ENCODE peak calls at places on chromosomes 13 and 19, in seven cellular contexts. One of them, this sample, is unnamed.
A peak's percentile ranks its signal among the peaks of the same experiment; 100 is the strongest.

GRCh38 chr19:1171755-1172352 is 2.2 kb downstream of the SBNO2 start:
- DNase-seq in breast epithelium: no peak
- DNase-seq in HL-60: no peak
- DNase-seq in cardiac fibroblast: peak; percentile 37
- DNase-seq in adrenal gland: no peak
- DNase-seq in brain microvascular endothelial cell: no peak
- DNase-seq in fibroblast of the aortic adventitia: peak; percentile 33
- DNase-seq in this sample: no peak

GRCh38 chr19:33686687-33687541 is 65.2 kb downstream of the CHST8 start:
- DNase-seq in adrenal gland: no peak
- DNase-seq in brain microvascular endothelial cell: no peak
- DNase-seq in HL-60: no peak
- DNase-seq in fibroblast of the aortic adventitia: no peak
- DNase-seq in cardiac fibroblast: no peak
- DNase-seq in breast epithelium: peak; percentile 40
- DNase-seq in this sample: no peak

GRCh38 chr19:6677924-6678689 is 8.1 kb upstream of the TNFSF14 start:
- DNase-seq in fibroblast of the aortic adventitia: no peak
- DNase-seq in HL-60: no peak
- DNase-seq in brain microvascular endothelial cell: no peak
- DNase-seq in cardiac fibroblast: peak; percentile 48
- DNase-seq in breast epithelium: no peak
- DNase-seq in adrenal gland: peak; percentile 35
- DNase-seq in this sample: no peak

GRCh38 chr19:35000647-35001501 is 751 bp downstream of the GRAMD1A start:
- DNase-seq in cardiac fibroblast: peak; percentile 52
- DNase-seq in adrenal gland: peak; percentile 52
- DNase-seq in brain microvascular endothelial cell: peak; percentile 31
- DNase-seq in fibroblast of the aortic adventitia: peak; percentile 41
- DNase-seq in breast epithelium: no peak
- DNase-seq in HL-60: peak; percentile 54
- DNase-seq in this sample: no peak

GRCh38 chr19:45307361-45307760 is 15.3 kb downstream of the CKM start:
- DNase-seq in breast epithelium: no peak
- DNase-seq in brain microvascular endothelial cell: no peak
- DNase-seq in fibroblast of the aortic adventitia: no peak
- DNase-seq in HL-60: no peak
- DNase-seq in cardiac fibroblast: no peak
- DNase-seq in adrenal gland: no peak
- DNase-seq in this sample: no peak

GRCh38 chr13:44259045-44260042 is 114.3 kb upstream of the SERP2 start:
- DNase-seq in cardiac fibroblast: peak; percentile 65
- DNase-seq in breast epithelium: no peak
- DNase-seq in fibroblast of the aortic adventitia: peak; percentile 34
- DNase-seq in adrenal gland: no peak
- DNase-seq in brain microvascular endothelial cell: peak; percentile 89
- DNase-seq in HL-60: peak; percentile 95
- DNase-seq in this sample: no peak

GRCh38 chr19:52923782-52924593 is 760 bp upstream of the ZNF888 start:
- DNase-seq in breast epithelium: no peak
- DNase-seq in HL-60: peak; percentile 78
- DNase-seq in brain microvascular endothelial cell: peak; percentile 6
- DNase-seq in adrenal gland: peak; percentile 25
- DNase-seq in fibroblast of the aortic adventitia: peak; percentile 70
- DNase-seq in cardiac fibroblast: peak; percentile 14
- DNase-seq in this sample: no peak

GRCh38 chr13:95217920-95218830 is 83.1 kb downstream of the ABCC4 start:
- DNase-seq in cardiac fibroblast: no peak
- DNase-seq in HL-60: no peak
- DNase-seq in brain microvascular endothelial cell: no peak
- DNase-seq in fibroblast of the aortic adventitia: no peak
- DNase-seq in breast epithelium: no peak
- DNase-seq in adrenal gland: no peak
- DNase-seq in this sample: no peak

GRCh38 chr13:68369739-68370138 is 1139.6 kb upstream of the PCDH9 start:
- DNase-seq in breast epithelium: no peak
- DNase-seq in HL-60: no peak
- DNase-seq in cardiac fibroblast: no peak
- DNase-seq in fibroblast of the aortic adventitia: no peak
- DNase-seq in brain microvascular endothelial cell: peak; percentile 0
- DNase-seq in adrenal gland: no peak
- DNase-seq in this sample: no peak

GRCh38 chr13:30071890-30072817 is 221.7 kb upstream of the UBL3 start:
- DNase-seq in brain microvascular endothelial cell: no peak
- DNase-seq in adrenal gland: no peak
- DNase-seq in cardiac fibroblast: no peak
- DNase-seq in HL-60: no peak
- DNase-seq in fibroblast of the aortic adventitia: no peak
- DNase-seq in breast epithelium: no peak
- DNase-seq in this sample: no peak

GRCh38 chr13:91312324-91312723 is 35.2 kb upstream of the MIR17HG start:
- DNase-seq in cardiac fibroblast: no peak
- DNase-seq in breast epithelium: no peak
- DNase-seq in HL-60: no peak
- DNase-seq in fibroblast of the aortic adventitia: no peak
- DNase-seq in brain microvascular endothelial cell: no peak
- DNase-seq in adrenal gland: no peak
- DNase-seq in this sample: no peak

GRCh38 chr19:17648786-17649185 is 39.4 kb downstream of the UNC13A start:
- DNase-seq in breast epithelium: no peak
- DNase-seq in cardiac fibroblast: no peak
- DNase-seq in fibroblast of the aortic adventitia: no peak
- DNase-seq in brain microvascular endothelial cell: no peak
- DNase-seq in HL-60: no peak
- DNase-seq in adrenal gland: no peak
- DNase-seq in this sample: no peak

GRCh38 chr13:23467048-23467931 is 33.8 kb upstream of the SACS start:
- DNase-seq in adrenal gland: peak; percentile 17
- DNase-seq in breast epithelium: no peak
- DNase-seq in fibroblast of the aortic adventitia: no peak
- DNase-seq in HL-60: no peak
- DNase-seq in cardiac fibroblast: no peak
- DNase-seq in brain microvascular endothelial cell: no peak
- DNase-seq in this sample: no peak

GRCh38 chr13:106566682-106567420 is 1.1 kb downstream of the ARGLU1 start:
- DNase-seq in HL-60: peak; percentile 79
- DNase-seq in fibroblast of the aortic adventitia: peak; percentile 52
- DNase-seq in brain microvascular endothelial cell: peak; percentile 35
- DNase-seq in adrenal gland: peak; percentile 57
- DNase-seq in breast epithelium: no peak
- DNase-seq in cardiac fibroblast: peak; percentile 66
- DNase-seq in this sample: no peak

GRCh38 chr19:6032381-6032780 is 54.4 kb upstream of the RANBP3 start:
- DNase-seq in fibroblast of the aortic adventitia: no peak
- DNase-seq in cardiac fibroblast: no peak
- DNase-seq in breast epithelium: no peak
- DNase-seq in adrenal gland: no peak
- DNase-seq in brain microvascular endothelial cell: no peak
- DNase-seq in HL-60: no peak
- DNase-seq in this sample: no peak

GRCh38 chr19:51382004-51382403 is 5.8 kb downstream of the LIM2 start:
- DNase-seq in breast epithelium: no peak
- DNase-seq in cardiac fibroblast: no peak
- DNase-seq in fibroblast of the aortic adventitia: no peak
- DNase-seq in brain microvascular endothelial cell: no peak
- DNase-seq in HL-60: no peak
- DNase-seq in adrenal gland: no peak
- DNase-seq in this sample: no peak

GRCh38 chr19:51375504-51376221 is 3.2 kb upstream of the NKG7 start:
- DNase-seq in brain microvascular endothelial cell: no peak
- DNase-seq in adrenal gland: no peak
- DNase-seq in breast epithelium: no peak
- DNase-seq in fibroblast of the aortic adventitia: no peak
- DNase-seq in HL-60: peak; percentile 76
- DNase-seq in cardiac fibroblast: no peak
- DNase-seq in this sample: no peak

GRCh38 chr19:51380379-51380778 is 7.4 kb downstream of the LIM2 start:
- DNase-seq in brain microvascular endothelial cell: no peak
- DNase-seq in breast epithelium: peak; percentile 42
- DNase-seq in fibroblast of the aortic adventitia: no peak
- DNase-seq in HL-60: no peak
- DNase-seq in cardiac fibroblast: no peak
- DNase-seq in adrenal gland: no peak
- DNase-seq in this sample: no peak

GRCh38 chr19:51372649-51373504 is at the start of gene NKG7:
- DNase-seq in cardiac fibroblast: no peak
- DNase-seq in brain microvascular endothelial cell: no peak
- DNase-seq in adrenal gland: no peak
- DNase-seq in fibroblast of the aortic adventitia: no peak
- DNase-seq in breast epithelium: no peak
- DNase-seq in HL-60: peak; percentile 88
- DNase-seq in this sample: no peak

DNA sequence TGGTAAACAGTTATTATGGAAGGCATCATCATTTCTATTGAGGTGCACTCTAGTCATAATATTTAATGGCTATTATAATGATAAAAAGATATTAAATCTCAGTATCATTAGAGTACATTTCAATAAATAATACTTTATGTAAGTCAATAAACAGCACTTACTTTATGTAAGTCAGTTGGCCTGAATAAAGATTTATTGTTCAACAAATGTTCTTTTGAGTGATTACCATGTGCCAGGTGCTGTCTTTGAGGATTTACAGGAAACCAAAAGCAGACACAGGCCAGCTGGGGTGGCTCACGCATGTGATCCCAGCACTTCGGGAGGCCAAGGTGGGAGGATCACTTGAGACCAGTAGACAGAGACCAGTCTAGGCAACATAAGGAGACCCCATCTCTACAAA is 5.0 kb upstream of the NKG7 start:
- DNase-seq in cardiac fibroblast: no peak
- DNase-seq in fibroblast of the aortic adventitia: no peak
- DNase-seq in breast epithelium: peak; percentile 7
- DNase-seq in HL-60: no peak
- DNase-seq in adrenal gland: no peak
- DNase-seq in brain microvascular endothelial cell: no peak
- DNase-seq in this sample: no peak
- TF ChIP-seq CTCF in cardiac fibroblast: no peak
- TF ChIP-seq CTCF in fibroblast of the aortic adventitia: no peak
- TF ChIP-seq CTCF in breast epithelium: no peak
- TF ChIP-seq CTCF in HL-60: no peak
- TF ChIP-seq CTCF in adrenal gland: no peak
- TF ChIP-seq CTCF in brain microvascular endothelial cell: no peak
- TF ChIP-seq CTCF in this sample: no peak

DNA sequence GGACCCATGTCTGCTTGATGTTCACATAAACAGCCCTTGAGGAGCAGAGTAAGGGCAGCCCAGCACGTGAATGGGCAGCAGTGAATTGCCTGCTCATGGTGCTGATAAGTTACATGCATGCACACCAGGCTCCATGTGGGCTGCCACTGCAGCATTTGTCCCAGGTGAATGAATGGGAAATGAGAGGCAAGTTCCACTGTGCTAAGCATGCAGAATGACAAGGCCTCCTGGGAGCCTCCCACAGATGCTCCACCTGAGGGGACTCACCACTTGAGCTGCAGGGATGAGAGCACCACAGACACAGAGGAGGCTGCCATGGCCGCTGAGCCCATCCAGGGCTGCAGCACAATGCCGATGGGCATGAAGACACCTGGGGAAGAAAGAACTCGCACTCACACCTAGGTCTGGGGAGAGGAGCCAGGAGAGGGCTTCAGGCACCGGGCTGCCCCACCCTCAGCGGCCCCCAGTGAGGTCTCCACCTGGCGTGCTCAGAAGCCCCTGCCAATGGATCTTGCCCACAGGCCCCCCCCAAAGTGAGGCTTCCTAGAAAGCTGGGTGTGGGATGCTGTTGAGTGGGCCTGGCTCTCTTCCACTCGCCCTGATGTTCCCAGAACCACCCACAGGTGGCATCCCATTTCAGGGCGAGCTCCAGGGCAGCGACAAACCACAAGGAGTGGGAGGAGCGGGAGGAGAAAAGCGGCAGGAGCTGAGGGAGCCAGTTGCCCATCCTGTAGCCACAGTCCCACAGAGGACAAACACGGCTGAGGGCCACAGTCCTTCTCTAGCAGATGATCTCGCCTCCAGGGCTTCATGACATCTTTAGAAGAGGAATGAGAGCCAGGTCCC is 73.8 kb downstream of the CCDC70 start:
- DNase-seq in HL-60: peak; percentile 16
- DNase-seq in adrenal gland: no peak
- DNase-seq in fibroblast of the aortic adventitia: no peak
- DNase-seq in brain microvascular endothelial cell: no peak
- DNase-seq in cardiac fibroblast: peak; percentile 5
- DNase-seq in breast epithelium: no peak
- DNase-seq in this sample: no peak
- TF ChIP-seq CTCF in HL-60: no peak
- TF ChIP-seq CTCF in adrenal gland: no peak
- TF ChIP-seq CTCF in fibroblast of the aortic adventitia: no peak
- TF ChIP-seq CTCF in brain microvascular endothelial cell: peak; percentile 60
- TF ChIP-seq CTCF in cardiac fibroblast: peak; percentile 32
- TF ChIP-seq CTCF in breast epithelium: no peak
- TF ChIP-seq CTCF in this sample: peak; percentile 22

GRCh38 chr19:2223959-2224358 is 12.2 kb downstream of the PLEKHJ1 start:
- DNase-seq in cardiac fibroblast: no peak
- DNase-seq in adrenal gland: no peak
- DNase-seq in HL-60: no peak
- DNase-seq in fibroblast of the aortic adventitia: no peak
- DNase-seq in breast epithelium: no peak
- DNase-seq in brain microvascular endothelial cell: no peak
- DNase-seq in this sample: no peak

GRCh38 chr19:2219726-2220125 is 16.4 kb downstream of the PLEKHJ1 start:
- DNase-seq in adrenal gland: no peak
- DNase-seq in brain microvascular endothelial cell: no peak
- DNase-seq in HL-60: no peak
- DNase-seq in fibroblast of the aortic adventitia: no peak
- DNase-seq in cardiac fibroblast: no peak
- DNase-seq in breast epithelium: no peak
- DNase-seq in this sample: no peak

GRCh38 chr19:2221250-2221831 is 14.8 kb downstream of the PLEKHJ1 start:
- DNase-seq in cardiac fibroblast: peak; percentile 34
- DNase-seq in fibroblast of the aortic adventitia: no peak
- DNase-seq in brain microvascular endothelial cell: peak; percentile 60
- DNase-seq in HL-60: no peak
- DNase-seq in adrenal gland: no peak
- DNase-seq in breast epithelium: no peak
- DNase-seq in this sample: no peak

GRCh38 chr19:2223391-2223790 is 12.7 kb downstream of the PLEKHJ1 start:
- DNase-seq in breast epithelium: no peak
- DNase-seq in cardiac fibroblast: no peak
- DNase-seq in adrenal gland: no peak
- DNase-seq in HL-60: no peak
- DNase-seq in brain microvascular endothelial cell: no peak
- DNase-seq in fibroblast of the aortic adventitia: no peak
- DNase-seq in this sample: no peak

GRCh38 chr19:2221918-2222317 is 14.2 kb downstream of the PLEKHJ1 start:
- DNase-seq in cardiac fibroblast: no peak
- DNase-seq in brain microvascular endothelial cell: no peak
- DNase-seq in fibroblast of the aortic adventitia: no peak
- DNase-seq in breast epithelium: no peak
- DNase-seq in HL-60: no peak
- DNase-seq in adrenal gland: no peak
- DNase-seq in this sample: no peak
- TF ChIP-seq CTCF in cardiac fibroblast: peak; percentile 9
- TF ChIP-seq CTCF in brain microvascular endothelial cell: peak; percentile 63
- TF ChIP-seq CTCF in fibroblast of the aortic adventitia: peak; percentile 24
- TF ChIP-seq CTCF in breast epithelium: no peak
- TF ChIP-seq CTCF in HL-60: no peak
- TF ChIP-seq CTCF in adrenal gland: no peak
- TF ChIP-seq CTCF in this sample: no peak

DNA sequence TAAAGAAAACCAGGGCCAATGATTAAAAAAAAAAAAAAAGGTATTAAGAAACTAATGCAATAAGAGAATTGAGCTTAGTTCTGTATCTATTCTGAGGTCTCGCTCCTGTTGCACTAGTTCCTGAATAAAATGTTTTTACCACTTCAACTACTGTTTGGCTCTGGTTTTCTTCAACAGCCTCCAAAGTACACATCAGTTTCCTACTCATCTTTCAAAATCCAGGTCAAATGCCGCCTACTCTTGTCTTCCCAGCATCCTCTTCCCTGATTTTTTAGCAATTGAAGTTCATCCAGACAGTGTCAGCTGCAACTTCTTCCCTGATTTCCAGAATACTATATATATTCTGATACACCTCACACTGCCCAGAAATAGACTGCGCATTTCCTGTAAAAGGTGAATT is 1.4 kb upstream of the RCBTB1 start:
- DNase-seq in brain microvascular endothelial cell: no peak
- DNase-seq in adrenal gland: no peak
- DNase-seq in HL-60: no peak
- DNase-seq in cardiac fibroblast: peak; percentile 5
- DNase-seq in fibroblast of the aortic adventitia: no peak
- DNase-seq in breast epithelium: no peak
- DNase-seq in this sample: no peak
- TF ChIP-seq CTCF in brain microvascular endothelial cell: no peak
- TF ChIP-seq CTCF in adrenal gland: no peak
- TF ChIP-seq CTCF in HL-60: no peak
- TF ChIP-seq CTCF in cardiac fibroblast: no peak
- TF ChIP-seq CTCF in fibroblast of the aortic adventitia: no peak
- TF ChIP-seq CTCF in breast epithelium: no peak
- TF ChIP-seq CTCF in this sample: no peak

This sample was measured in D721Med.